ENCODE peak calls at places on chromosomes 13 and 19, in five cellular contexts. One of them, this sample, is unnamed.

GRCh38 chr13:78867655-78868054 is 208.7 kb upstream of the OBI1 start:
- DNase-seq in germinal center: no peak
- DNase-seq in GM03348: no peak
- DNase-seq in NB4: no peak
- DNase-seq in fibroblast of mammary gland: no peak
- DNase-seq in this sample: no peak

GRCh38 chr13:108679989-108680388 is 50.6 kb downstream of the MYO16 start:
- DNase-seq in fibroblast of mammary gland: no peak
- DNase-seq in germinal center: no peak
- DNase-seq in NB4: no peak
- DNase-seq in GM03348: no peak
- DNase-seq in this sample: no peak

GRCh38 chr13:55090612-55091011 is 2050.1 kb upstream of the PRR20A start:
- DNase-seq in fibroblast of mammary gland: no peak
- DNase-seq in germinal center: no peak
- DNase-seq in NB4: no peak
- DNase-seq in GM03348: no peak
- DNase-seq in this sample: no peak

GRCh38 chr19:3386447-3387234 is 20.3 kb downstream of the NFIC start:
- DNase-seq in fibroblast of mammary gland: no peak
- DNase-seq in GM03348: no peak
- DNase-seq in germinal center: no peak
- DNase-seq in NB4: no peak
- DNase-seq in this sample: no peak

GRCh38 chr13:64819081-64819480 is 2411.1 kb downstream of the PCDH9 start:
- DNase-seq in NB4: no peak
- DNase-seq in germinal center: no peak
- DNase-seq in fibroblast of mammary gland: no peak
- DNase-seq in GM03348: no peak
- DNase-seq in this sample: no peak

GRCh38 chr19:19523177-19523576 is 5.5 kb upstream of the YJEFN3 start:
- DNase-seq in GM03348: no peak
- DNase-seq in NB4: no peak
- DNase-seq in fibroblast of mammary gland: no peak
- DNase-seq in germinal center: no peak
- DNase-seq in this sample: no peak

GRCh38 chr19:18771328-18772242 is 19.5 kb downstream of the COMP start:
- DNase-seq in NB4: peak
- DNase-seq in fibroblast of mammary gland: no peak
- DNase-seq in GM03348: no peak
- DNase-seq in germinal center: no peak
- DNase-seq in this sample: no peak

GRCh38 chr13:33275916-33276315 is 9.6 kb downstream of the STARD13 start:
- DNase-seq in NB4: no peak
- DNase-seq in germinal center: no peak
- DNase-seq in fibroblast of mammary gland: peak
- DNase-seq in GM03348: peak
- DNase-seq in this sample: no peak

GRCh38 chr13:80555796-80556195 is 214.9 kb upstream of the SPRY2 start:
- DNase-seq in germinal center: no peak
- DNase-seq in NB4: no peak
- DNase-seq in GM03348: no peak
- DNase-seq in fibroblast of mammary gland: no peak
- DNase-seq in this sample: no peak

GRCh38 chr19:3453840-3454239 is 26.5 kb downstream of the SMIM24 start:
- DNase-seq in NB4: no peak
- DNase-seq in germinal center: no peak
- DNase-seq in GM03348: no peak
- DNase-seq in fibroblast of mammary gland: no peak
- DNase-seq in this sample: no peak

GRCh38 chr13:97658556-97658955 is 224.6 kb downstream of the RAP2A start:
- DNase-seq in NB4: no peak
- DNase-seq in fibroblast of mammary gland: no peak
- DNase-seq in germinal center: no peak
- DNase-seq in GM03348: no peak
- DNase-seq in this sample: no peak

GRCh38 chr19:2820112-2820702 is 539 bp downstream of the ZNF554 start:
- DNase-seq in germinal center: no peak
- DNase-seq in GM03348: peak
- DNase-seq in NB4: peak
- DNase-seq in fibroblast of mammary gland: no peak
- DNase-seq in this sample: no peak

GRCh38 chr13:103539265-103539664 is 473.0 kb upstream of the SLC10A2 start:
- DNase-seq in fibroblast of mammary gland: no peak
- DNase-seq in germinal center: no peak
- DNase-seq in GM03348: no peak
- DNase-seq in NB4: no peak
- DNase-seq in this sample: no peak

GRCh38 chr13:62212246-62212645 is 796.6 kb upstream of the PCDH20 start:
- DNase-seq in fibroblast of mammary gland: no peak
- DNase-seq in germinal center: no peak
- DNase-seq in NB4: no peak
- DNase-seq in GM03348: no peak
- DNase-seq in this sample: no peak

GRCh38 chr19:6710273-6711077 is 10.0 kb downstream of the C3 start:
- DNase-seq in NB4: no peak
- DNase-seq in GM03348: no peak
- DNase-seq in germinal center: no peak
- DNase-seq in fibroblast of mammary gland: no peak
- DNase-seq in this sample: no peak

GRCh38 chr19:29871143-29871542 is 59.4 kb downstream of the CCNE1 start:
- DNase-seq in fibroblast of mammary gland: no peak
- DNase-seq in NB4: no peak
- DNase-seq in germinal center: no peak
- DNase-seq in GM03348: no peak
- DNase-seq in this sample: no peak

GRCh38 chr13:26658491-26658890 is 101.0 kb downstream of the WASF3 start:
- DNase-seq in NB4: no peak
- DNase-seq in fibroblast of mammary gland: no peak
- DNase-seq in germinal center: no peak
- DNase-seq in GM03348: no peak
- DNase-seq in this sample: no peak

GRCh38 chr19:16266586-16266942 is 58.1 kb upstream of the KLF2 start:
- DNase-seq in fibroblast of mammary gland: no peak
- DNase-seq in GM03348: no peak
- DNase-seq in NB4: peak
- DNase-seq in germinal center: no peak
- DNase-seq in this sample: no peak

GRCh38 chr19:6970021-6970420 is 51.2 kb downstream of the MBD3L2B start:
- DNase-seq in GM03348: no peak
- DNase-seq in germinal center: no peak
- DNase-seq in NB4: peak
- DNase-seq in fibroblast of mammary gland: no peak
- DNase-seq in this sample: no peak

GRCh38 chr19:990119-990571 is 6.0 kb downstream of the WDR18 start:
- DNase-seq in GM03348: no peak
- DNase-seq in fibroblast of mammary gland: no peak
- DNase-seq in NB4: no peak
- DNase-seq in germinal center: no peak
- DNase-seq in this sample: no peak

GRCh38 chr13:34435338-34435737 is 506.7 kb upstream of the NBEA start:
- DNase-seq in germinal center: no peak
- DNase-seq in GM03348: no peak
- DNase-seq in fibroblast of mammary gland: peak
- DNase-seq in NB4: peak
- DNase-seq in this sample: peak

GRCh38 chr13:84994582-84994981 is 804.6 kb downstream of the SLITRK6 start:
- DNase-seq in GM03348: no peak
- DNase-seq in NB4: no peak
- DNase-seq in fibroblast of mammary gland: no peak
- DNase-seq in germinal center: no peak
- DNase-seq in this sample: no peak

GRCh38 chr13:50366488-50367174 is 351.4 kb downstream of the KCNRG start:
- DNase-seq in germinal center: no peak
- DNase-seq in GM03348: no peak
- DNase-seq in fibroblast of mammary gland: no peak
- DNase-seq in NB4: peak
- DNase-seq in this sample: no peak

GRCh38 chr13:76812206-76812882 is 73.9 kb downstream of the KCTD12 start:
- DNase-seq in fibroblast of mammary gland: peak
- DNase-seq in germinal center: no peak
- DNase-seq in NB4: no peak
- DNase-seq in GM03348: peak
- DNase-seq in this sample: no peak

GRCh38 chr19:5947435-5947834 is 30.5 kb downstream of the RANBP3 start:
- DNase-seq in germinal center: no peak
- DNase-seq in GM03348: peak
- DNase-seq in fibroblast of mammary gland: peak
- DNase-seq in NB4: no peak
- DNase-seq in this sample: no peak

GRCh38 chr13:98214008-98214643 is 37.1 kb upstream of the RNF113B start:
- DNase-seq in NB4: no peak
- DNase-seq in germinal center: no peak
- DNase-seq in GM03348: peak
- DNase-seq in fibroblast of mammary gland: peak
- DNase-seq in this sample: no peak

GRCh38 chr19:29966594-29967249 is 24.7 kb downstream of the URI1 start:
- DNase-seq in NB4: peak
- DNase-seq in germinal center: no peak
- DNase-seq in fibroblast of mammary gland: peak
- DNase-seq in GM03348: peak
- DNase-seq in this sample: peak

GRCh38 chr13:20442798-20443381 is 82.8 kb downstream of the CRYL1 start:
- DNase-seq in NB4: no peak
- DNase-seq in GM03348: no peak
- DNase-seq in fibroblast of mammary gland: no peak
- DNase-seq in germinal center: no peak
- DNase-seq in this sample: no peak

GRCh38 chr19:57282011-57282636 is 1.8 kb downstream of the ZNF460 start:
- DNase-seq in fibroblast of mammary gland: no peak
- DNase-seq in NB4: no peak
- DNase-seq in germinal center: no peak
- DNase-seq in GM03348: no peak
- DNase-seq in this sample: no peak

GRCh38 chr13:35475131-35475959 is 1.1 kb downstream of the MAB21L1 start:
- DNase-seq in NB4: no peak
- DNase-seq in germinal center: no peak
- DNase-seq in GM03348: peak
- DNase-seq in fibroblast of mammary gland: peak
- DNase-seq in this sample: peak

GRCh38 chr13:49220856-49221614 is 897 bp downstream of the MLNR start:
- DNase-seq in NB4: no peak
- DNase-seq in fibroblast of mammary gland: peak
- DNase-seq in GM03348: peak
- DNase-seq in germinal center: peak
- DNase-seq in this sample: no peak

GRCh38 chr19:54481326-54481930 is 8.3 kb upstream of the CDC42EP5 start:
- DNase-seq in fibroblast of mammary gland: peak
- DNase-seq in germinal center: peak
- DNase-seq in GM03348: peak
- DNase-seq in NB4: peak
- DNase-seq in this sample: peak